ENCODE peak calls at places on chromosomes 16 and 17, in seven cellular contexts. S, Q, U, P, Y, K and F are unnamed samples.

GRCh38 chr17:30176845-30177244 is 58.7 kb downstream of the SLC6A4 start:
- DNase-seq in Y (no peak), K (no peak), Q (no peak), S (no peak), P (no peak), U (no peak), F (no peak)

GRCh38 chr16:19595043-19595767 is 39.7 kb downstream of the VPS35L start:
- DNase-seq in Y (no peak), K (no peak), U (no peak), P (no peak), S (peak; percentile 89), Q (peak; percentile 20), F (peak; percentile 29)

GRCh38 chr16:83143788-83144187 is 517.0 kb downstream of the CDH13 start:
- DNase-seq in Q (no peak), P (no peak), U (no peak), K (no peak), Y (no peak), S (peak; percentile 20), F (no peak)

GRCh38 chr16:80804061-80804450 is 342 bp downstream of the CDYL2 start:
- DNase-seq in K (peak; percentile 48), Q (no peak), S (peak; percentile 80), Y (no peak), U (peak; percentile 48), P (peak; percentile 24), F (peak; percentile 42)

GRCh38 chr16:86065711-86066110 is 166.7 kb downstream of the IRF8 start:
- DNase-seq in P (no peak), U (no peak), S (no peak), K (no peak), Y (no peak), Q (no peak), F (no peak)

GRCh38 chr17:48543854-48544355 is 1.0 kb downstream of the HOXB2 start:
- DNase-seq in P (no peak), S (no peak), Y (peak; percentile 68), Q (no peak), K (no peak), U (no peak), F (no peak)

GRCh38 chr17:71511266-71511995 is 609.4 kb upstream of the SOX9 start:
- DNase-seq in S (no peak), Q (no peak), K (no peak), Y (no peak), P (no peak), U (no peak), F (no peak)

GRCh38 chr16:80725566-80726162 is 78.7 kb downstream of the CDYL2 start:
- DNase-seq in S (no peak), Q (no peak), Y (no peak), U (no peak), P (no peak), K (no peak), F (no peak)

GRCh38 chr17:45289316-45290268 is 27.2 kb downstream of the MAP3K14 start:
- DNase-seq in Y (no peak), S (no peak), K (no peak), Q (no peak), U (no peak), P (no peak), F (no peak)

GRCh38 chr17:81566461-81567126 is 14.4 kb upstream of the FAAP100 start:
- DNase-seq in K (no peak), S (peak; percentile 96), U (no peak), Q (peak; percentile 80), P (peak; percentile 81), Y (peak; percentile 85), F (peak; percentile 57)

GRCh38 chr16:1069154-1069553 is 3.4 kb upstream of the SSTR5 start:
- DNase-seq in Q (no peak), K (no peak), Y (no peak), S (no peak), U (no peak), P (no peak), F (no peak)

GRCh38 chr16:77404823-77405222 is 30.0 kb downstream of the ADAMTS18 start:
- DNase-seq in P (no peak), K (no peak), Q (no peak), S (no peak), Y (no peak), U (no peak), F (no peak)

GRCh38 chr17:37117743-37118142 is 169.0 kb downstream of the AATF start:
- DNase-seq in U (no peak), Q (no peak), S (no peak), Y (no peak), K (no peak), P (no peak), F (no peak)

GRCh38 chr16:10871157-10871991 is 5.6 kb upstream of the CIITA start:
- DNase-seq in S (peak; percentile 58), Q (no peak), Y (peak; percentile 62), K (peak; percentile 13), P (peak; percentile 57), U (no peak), F (peak; percentile 81)

GRCh38 chr16:4689091-4689671 is 4.2 kb upstream of the NUDT16L1 start:
- DNase-seq in U (no peak), Q (no peak), K (no peak), S (no peak), P (no peak), Y (no peak), F (no peak)

GRCh38 chr16:69761983-69762842 is at the start of gene WWP2:
- DNase-seq in K (peak; percentile 72), S (peak; percentile 76), U (peak; percentile 56), Q (peak; percentile 73), Y (peak; percentile 84), P (peak; percentile 67), F (peak; percentile 73)

GRCh38 chr17:69175812-69176517 is 34.3 kb upstream of the ABCA6 start:
- DNase-seq in S (peak; percentile 80), P (no peak), Q (no peak), Y (no peak), K (no peak), U (no peak), F (no peak)

GRCh38 chr17:80538484-80538883 is 6.2 kb upstream of the RPTOR start:
- DNase-seq in U (no peak), K (no peak), S (no peak), P (no peak), Y (no peak), Q (no peak), F (no peak)

GRCh38 chr17:2412561-2413021 is 11.7 kb upstream of the MNT start:
- DNase-seq in U (no peak), K (no peak), S (peak; percentile 67), P (no peak), Q (no peak), Y (no peak), F (no peak)

GRCh38 chr17:45424769-45425124 is 7.9 kb downstream of the ARHGAP27 start:
- DNase-seq in P (no peak), U (no peak), Q (no peak), S (no peak), K (no peak), Y (no peak), F (no peak)

GRCh38 chr17:13306310-13306962 is 288.6 kb upstream of the ELAC2 start:
- DNase-seq in P (no peak), S (peak; percentile 78), Y (no peak), Q (no peak), K (no peak), U (peak; percentile 41), F (no peak)

GRCh38 chr17:12592941-12593340 is 72.7 kb upstream of the MYOCD start:
- DNase-seq in K (no peak), Q (no peak), Y (no peak), U (no peak), P (no peak), S (no peak), F (no peak)

GRCh38 chr16:27640277-27640600 is 90.3 kb downstream of the KATNIP start:
- DNase-seq in S (no peak), Y (no peak), Q (no peak), K (no peak), U (no peak), P (no peak), F (no peak)

GRCh38 chr17:38898291-38898679 is 27.1 kb upstream of the LASP1NB start:
- DNase-seq in Q (no peak), P (no peak), Y (no peak), S (no peak), U (no peak), K (no peak), F (no peak)